ENCODE peak calls at places on chromosome 1, in ten cellular contexts. G, E, L, V, R, C, S, Z, K and F are unnamed samples.

GRCh38 chr1:56547977-56548376 is 31.4 kb downstream of the PLPP3 start:
- DNase-seq in R (no peak), G (peak; percentile 70), S (no peak), E (no peak), Z (peak; percentile 36), L (no peak), V (no peak), K (no peak), C (peak; percentile 72), F (peak; percentile 83)

GRCh38 chr1:61638296-61638695 is 86.6 kb downstream of the TM2D1 start:
- DNase-seq in S (no peak), L (no peak), R (no peak), V (no peak), G (no peak), K (no peak), C (no peak), Z (no peak), E (no peak), F (no peak)

GRCh38 chr1:39625462-39626273 is 13.8 kb downstream of the HEYL start:
- DNase-seq in K (no peak), R (peak; percentile 71), S (peak; percentile 79), V (peak; percentile 94), Z (peak; percentile 53), G (no peak), E (no peak), L (no peak), C (peak; percentile 80), F (no peak)

GRCh38 chr1:214753236-214753852 is 150.3 kb downstream of the CENPF start:
- DNase-seq in R (no peak), K (no peak), S (no peak), V (no peak), G (no peak), L (no peak), C (no peak), Z (no peak), E (no peak), F (no peak)

GRCh38 chr1:90902672-90903071 is 119.2 kb downstream of the ZNF644 start:
- DNase-seq in E (no peak), G (no peak), L (no peak), Z (no peak), K (no peak), C (no peak), R (no peak), V (no peak), S (no peak), F (no peak)

GRCh38 chr1:121558514-121558913 is 373.7 kb downstream of the SRGAP2C start:
- DNase-seq in G (peak; percentile 90), S (no peak), E (no peak), R (no peak), V (no peak), L (no peak), K (no peak), C (no peak), Z (no peak), F (no peak)

GRCh38 chr1:19825298-19825697 is 10.2 kb upstream of the RNF186 start:
- DNase-seq in S (peak; percentile 37), V (no peak), K (no peak), G (no peak), C (no peak), L (no peak), R (no peak), E (no peak), Z (no peak), F (no peak)

GRCh38 chr1:36584874-36585759 is 102.4 kb upstream of the CSF3R start:
- DNase-seq in E (no peak), K (no peak), S (no peak), G (no peak), V (no peak), C (no peak), L (no peak), R (no peak), Z (no peak), F (no peak)